ENCODE peak calls at places on chromosomes 6 and 20, in seven cellular contexts. One of them, this sample, is unnamed.

GRCh38 chr6:142879527-142879926 is 65.4 kb downstream of the HIVEP2 start:
- DNase-seq in HepG2: no peak
- DNase-seq in K562: no peak
- DNase-seq in SK-N-SH: no peak
- DNase-seq in H1: no peak
- DNase-seq in GM12891: no peak
- DNase-seq in GM12878: no peak
- DNase-seq in this sample: no peak

GRCh38 chr6:106747139-106747538 is 117.8 kb downstream of the QRSL1 start:
- DNase-seq in GM12878: no peak
- DNase-seq in GM12891: no peak
- DNase-seq in SK-N-SH: no peak
- DNase-seq in HepG2: no peak
- DNase-seq in H1: no peak
- DNase-seq in K562: no peak
- DNase-seq in this sample: no peak

GRCh38 chr6:1063671-1064355 is 248.1 kb upstream of the FOXQ1 start:
- DNase-seq in GM12891: no peak
- DNase-seq in GM12878: no peak
- DNase-seq in K562: no peak
- DNase-seq in HepG2: no peak
- DNase-seq in SK-N-SH: no peak
- DNase-seq in H1: no peak
- DNase-seq in this sample: no peak

GRCh38 chr20:2756056-2756611 is 44.3 kb downstream of the CPXM1 start:
- DNase-seq in HepG2: peak
- DNase-seq in SK-N-SH: peak
- DNase-seq in GM12878: no peak
- DNase-seq in H1: no peak
- DNase-seq in GM12891: no peak
- DNase-seq in K562: peak
- DNase-seq in this sample: no peak

GRCh38 chr6:43277083-43277642 is 20.9 kb upstream of the SLC22A7 start:
- DNase-seq in GM12878: no peak
- DNase-seq in K562: no peak
- DNase-seq in SK-N-SH: no peak
- DNase-seq in HepG2: no peak
- DNase-seq in H1: no peak
- DNase-seq in GM12891: no peak
- DNase-seq in this sample: no peak

GRCh38 chr6:21666200-21666671 is 72.7 kb downstream of the SOX4 start:
- DNase-seq in H1: no peak
- DNase-seq in HepG2: no peak
- DNase-seq in GM12878: no peak
- DNase-seq in K562: no peak
- DNase-seq in GM12891: no peak
- DNase-seq in SK-N-SH: peak
- DNase-seq in this sample: no peak

GRCh38 chr20:20489054-20489453 is 121.2 kb downstream of the INSM1 start:
- DNase-seq in GM12878: peak
- DNase-seq in GM12891: no peak
- DNase-seq in K562: no peak
- DNase-seq in H1: no peak
- DNase-seq in HepG2: no peak
- DNase-seq in SK-N-SH: no peak
- DNase-seq in this sample: no peak

GRCh38 chr6:119620846-119621570 is 271.4 kb upstream of the MAN1A1 start:
- DNase-seq in HepG2: no peak
- DNase-seq in GM12891: no peak
- DNase-seq in GM12878: no peak
- DNase-seq in K562: no peak
- DNase-seq in SK-N-SH: no peak
- DNase-seq in H1: no peak
- DNase-seq in this sample: no peak

GRCh38 chr20:8647868-8648495 is 420.9 kb upstream of the PLCB4 start:
- DNase-seq in HepG2: no peak
- DNase-seq in H1: no peak
- DNase-seq in K562: no peak
- DNase-seq in SK-N-SH: no peak
- DNase-seq in GM12891: no peak
- DNase-seq in GM12878: no peak
- DNase-seq in this sample: no peak

GRCh38 chr6:108564178-108564577 is 3.5 kb downstream of the FOXO3 start:
- DNase-seq in K562: no peak
- DNase-seq in GM12891: no peak
- DNase-seq in SK-N-SH: no peak
- DNase-seq in HepG2: no peak
- DNase-seq in GM12878: no peak
- DNase-seq in H1: no peak
- DNase-seq in this sample: no peak

GRCh38 chr20:13468166-13468565 is 170.6 kb downstream of the TASP1 start:
- DNase-seq in GM12878: no peak
- DNase-seq in SK-N-SH: no peak
- DNase-seq in GM12891: no peak
- DNase-seq in HepG2: no peak
- DNase-seq in K562: no peak
- DNase-seq in H1: no peak
- DNase-seq in this sample: no peak

GRCh38 chr20:38108438-38109024 is 56.5 kb downstream of the TGM2 start:
- DNase-seq in GM12891: no peak
- DNase-seq in H1: no peak
- DNase-seq in HepG2: no peak
- DNase-seq in SK-N-SH: peak
- DNase-seq in K562: no peak
- DNase-seq in GM12878: no peak
- DNase-seq in this sample: no peak

GRCh38 chr6:138844203-138844602 is 48.3 kb downstream of the ECT2L start:
- DNase-seq in SK-N-SH: no peak
- DNase-seq in GM12878: no peak
- DNase-seq in HepG2: peak
- DNase-seq in K562: no peak
- DNase-seq in GM12891: no peak
- DNase-seq in H1: no peak
- DNase-seq in this sample: no peak

GRCh38 chr20:32036716-32037355 is 15.2 kb upstream of the HCK start:
- DNase-seq in GM12891: no peak
- DNase-seq in K562: no peak
- DNase-seq in GM12878: no peak
- DNase-seq in HepG2: no peak
- DNase-seq in SK-N-SH: no peak
- DNase-seq in H1: no peak
- DNase-seq in this sample: no peak

GRCh38 chr6:46380152-46380807 is 111.0 kb downstream of the RCAN2 start:
- DNase-seq in H1: no peak
- DNase-seq in K562: no peak
- DNase-seq in HepG2: no peak
- DNase-seq in SK-N-SH: no peak
- DNase-seq in GM12891: no peak
- DNase-seq in GM12878: no peak
- DNase-seq in this sample: no peak

GRCh38 chr6:5086294-5086890 is 1.3 kb downstream of the PPP1R3G start:
- DNase-seq in SK-N-SH: no peak
- DNase-seq in H1: no peak
- DNase-seq in K562: no peak
- DNase-seq in GM12878: no peak
- DNase-seq in HepG2: no peak
- DNase-seq in GM12891: no peak
- DNase-seq in this sample: no peak

GRCh38 chr6:17705428-17705777 is 1.3 kb downstream of the NUP153 start:
- DNase-seq in SK-N-SH: peak
- DNase-seq in H1: no peak
- DNase-seq in K562: peak
- DNase-seq in GM12891: no peak
- DNase-seq in GM12878: no peak
- DNase-seq in HepG2: peak
- DNase-seq in this sample: no peak

GRCh38 chr20:61025536-61025935 is 226.5 kb upstream of the CDH4 start:
- DNase-seq in K562: no peak
- DNase-seq in GM12878: no peak
- DNase-seq in SK-N-SH: no peak
- DNase-seq in HepG2: no peak
- DNase-seq in H1: no peak
- DNase-seq in GM12891: no peak
- DNase-seq in this sample: no peak

GRCh38 chr20:15642676-15643075 is 930.6 kb downstream of the KIF16B start:
- DNase-seq in SK-N-SH: no peak
- DNase-seq in K562: no peak
- DNase-seq in GM12878: no peak
- DNase-seq in H1: no peak
- DNase-seq in HepG2: no peak
- DNase-seq in GM12891: no peak
- DNase-seq in this sample: no peak

GRCh38 chr6:150897400-150897943 is 32.0 kb downstream of the MTHFD1L start:
- DNase-seq in GM12878: peak
- DNase-seq in HepG2: no peak
- DNase-seq in SK-N-SH: no peak
- DNase-seq in K562: no peak
- DNase-seq in H1: no peak
- DNase-seq in GM12891: no peak
- DNase-seq in this sample: no peak

GRCh38 chr6:98566126-98566525 is 268.2 kb upstream of the POU3F2 start:
- DNase-seq in SK-N-SH: no peak
- DNase-seq in GM12891: no peak
- DNase-seq in HepG2: no peak
- DNase-seq in GM12878: no peak
- DNase-seq in K562: no peak
- DNase-seq in H1: no peak
- DNase-seq in this sample: no peak

GRCh38 chr20:51342510-51343236 is 199.8 kb downstream of the NFATC2 start:
- DNase-seq in HepG2: no peak
- DNase-seq in SK-N-SH: no peak
- DNase-seq in GM12878: no peak
- DNase-seq in K562: no peak
- DNase-seq in H1: no peak
- DNase-seq in GM12891: no peak
- DNase-seq in this sample: no peak

GRCh38 chr20:51339721-51340450 is 202.6 kb downstream of the NFATC2 start:
- DNase-seq in GM12878: no peak
- DNase-seq in GM12891: no peak
- DNase-seq in K562: no peak
- DNase-seq in SK-N-SH: no peak
- DNase-seq in H1: no peak
- DNase-seq in HepG2: no peak
- DNase-seq in this sample: no peak

GRCh38 chr20:51341581-51341980 is 200.9 kb downstream of the NFATC2 start:
- DNase-seq in K562: no peak
- DNase-seq in SK-N-SH: no peak
- DNase-seq in H1: no peak
- DNase-seq in HepG2: no peak
- DNase-seq in GM12878: no peak
- DNase-seq in GM12891: no peak
- DNase-seq in this sample: no peak

GRCh38 chr20:51338692-51339440 is 203.7 kb downstream of the NFATC2 start:
- DNase-seq in GM12878: no peak
- DNase-seq in H1: no peak
- DNase-seq in K562: peak
- DNase-seq in GM12891: no peak
- DNase-seq in SK-N-SH: no peak
- DNase-seq in HepG2: no peak
- DNase-seq in this sample: no peak

DNA sequence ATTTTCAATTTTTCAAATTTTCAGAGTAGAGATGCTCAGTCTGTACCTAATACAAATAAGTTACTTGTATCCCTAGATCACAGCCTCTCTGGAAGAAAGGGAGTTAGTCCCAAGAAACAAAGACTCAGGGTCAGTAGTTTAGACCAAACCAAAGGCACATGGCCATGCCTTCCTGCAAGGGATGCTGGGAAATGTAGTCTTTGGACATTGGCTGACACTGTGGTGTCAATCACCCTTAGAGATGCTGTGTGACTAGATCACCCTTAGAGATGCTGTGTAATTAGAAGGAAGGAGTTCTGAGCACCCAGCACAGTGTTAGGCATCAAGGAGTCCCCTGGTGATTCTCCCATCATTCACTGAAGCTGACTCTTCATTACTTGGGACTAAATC is 202.1 kb downstream of the NFATC2 start:
- DNase-seq in GM12891: no peak
- DNase-seq in HepG2: no peak
- DNase-seq in SK-N-SH: no peak
- DNase-seq in GM12878: no peak
- DNase-seq in K562: peak
- DNase-seq in H1: no peak
- DNase-seq in this sample: no peak
- TF ChIP-seq TAF1 in GM12891: no peak
- TF ChIP-seq TAF1 in HepG2: no peak
- TF ChIP-seq TAF1 in SK-N-SH: no peak
- TF ChIP-seq TAF1 in GM12878: no peak
- TF ChIP-seq TAF1 in K562: no peak
- TF ChIP-seq TAF1 in H1: no peak
- TF ChIP-seq TAF1 in this sample: no peak

GRCh38 chr6:152298055-152298647 is 339.0 kb downstream of the SYNE1 start:
- DNase-seq in SK-N-SH: no peak
- DNase-seq in K562: no peak
- DNase-seq in GM12878: no peak
- DNase-seq in H1: no peak
- DNase-seq in GM12891: no peak
- DNase-seq in HepG2: no peak
- DNase-seq in this sample: no peak
- TF ChIP-seq TAF1 in SK-N-SH: no peak
- TF ChIP-seq TAF1 in K562: no peak
- TF ChIP-seq TAF1 in GM12878: no peak
- TF ChIP-seq TAF1 in H1: no peak
- TF ChIP-seq TAF1 in GM12891: no peak
- TF ChIP-seq TAF1 in HepG2: no peak
- TF ChIP-seq TAF1 in this sample: no peak

GRCh38 chr20:10228330-10228729 is 9.7 kb downstream of the SNAP25 start:
- DNase-seq in GM12891: no peak
- DNase-seq in HepG2: peak
- DNase-seq in K562: no peak
- DNase-seq in H1: no peak
- DNase-seq in SK-N-SH: no peak
- DNase-seq in GM12878: no peak
- DNase-seq in this sample: no peak

GRCh38 chr20:10231290-10231689 is 12.7 kb downstream of the SNAP25 start:
- DNase-seq in HepG2: no peak
- DNase-seq in K562: no peak
- DNase-seq in GM12878: no peak
- DNase-seq in H1: no peak
- DNase-seq in SK-N-SH: no peak
- DNase-seq in GM12891: no peak
- DNase-seq in this sample: no peak

GRCh38 chr20:10221022-10221421 is 2.4 kb downstream of the SNAP25 start:
- DNase-seq in K562: no peak
- DNase-seq in GM12878: no peak
- DNase-seq in H1: no peak
- DNase-seq in GM12891: no peak
- DNase-seq in HepG2: no peak
- DNase-seq in SK-N-SH: no peak
- DNase-seq in this sample: no peak

GRCh38 chr20:10219993-10220750 is 1.5 kb downstream of the SNAP25 start:
- DNase-seq in K562: no peak
- DNase-seq in GM12891: no peak
- DNase-seq in HepG2: no peak
- DNase-seq in H1: no peak
- DNase-seq in SK-N-SH: no peak
- DNase-seq in GM12878: no peak
- DNase-seq in this sample: no peak

GRCh38 chr20:10225439-10226080 is 6.9 kb downstream of the SNAP25 start:
- DNase-seq in SK-N-SH: peak
- DNase-seq in HepG2: peak
- DNase-seq in GM12878: no peak
- DNase-seq in GM12891: no peak
- DNase-seq in H1: no peak
- DNase-seq in K562: peak
- DNase-seq in this sample: no peak
- TF ChIP-seq TAF1 in SK-N-SH: no peak
- TF ChIP-seq TAF1 in HepG2: no peak
- TF ChIP-seq TAF1 in GM12878: no peak
- TF ChIP-seq TAF1 in GM12891: no peak
- TF ChIP-seq TAF1 in H1: no peak
- TF ChIP-seq TAF1 in K562: no peak
- TF ChIP-seq TAF1 in this sample: no peak

GRCh38 chr20:63963348-63963741 is 6.4 kb downstream of the ZNF512B start:
- DNase-seq in H1: no peak
- DNase-seq in GM12878: no peak
- DNase-seq in SK-N-SH: no peak
- DNase-seq in GM12891: no peak
- DNase-seq in HepG2: no peak
- DNase-seq in K562: no peak
- DNase-seq in this sample: no peak
- TF ChIP-seq TAF1 in H1: no peak
- TF ChIP-seq TAF1 in GM12878: no peak
- TF ChIP-seq TAF1 in SK-N-SH: no peak
- TF ChIP-seq TAF1 in GM12891: no peak
- TF ChIP-seq TAF1 in HepG2: no peak
- TF ChIP-seq TAF1 in K562: no peak
- TF ChIP-seq TAF1 in this sample: no peak